ENCODE peak calls at places on chromosomes 3 and 15, in four cellular contexts. B is IMR-90, T is A549, A is K562. D is an unnamed sample.
A peak's percentile ranks its signal among the peaks of the same experiment; 100 is the strongest.

GRCh38 chr3:56930706-56931105 is 129.0 kb upstream of the ARHGEF3 start:
- DNase-seq in B (no peak), T (no peak), A (no peak), D (no peak)

GRCh38 chr15:101115887-101116680 is 135.8 kb downstream of the CHSY1 start:
- DNase-seq in B (peak; percentile 77), T (no peak), A (no peak), D (no peak)

GRCh38 chr15:66558271-66558670 is 7.5 kb downstream of the LCTL start:
- DNase-seq in B (no peak), T (no peak), A (no peak), D (no peak)

GRCh38 chr3:191047930-191048329 is 151.1 kb upstream of the OSTN start:
- DNase-seq in B (peak; percentile 50), T (no peak), A (no peak), D (no peak)

GRCh38 chr3:180048840-180049239 is 12.1 kb upstream of the PEX5L start:
- DNase-seq in B (peak; percentile 20), T (no peak), A (no peak), D (no peak)

GRCh38 chr3:117567903-117568302 is 858.3 kb downstream of the TUSC7 start:
- DNase-seq in B (no peak), T (no peak), A (no peak), D (no peak)

GRCh38 chr3:142251951-142252350 is 26.6 kb upstream of the GK5 start:
- DNase-seq in B (no peak), T (no peak), A (no peak), D (no peak)

GRCh38 chr15:38271895-38272294 is 19.3 kb downstream of the SPRED1 start:
- DNase-seq in B (no peak), T (no peak), A (no peak), D (no peak)

GRCh38 chr3:112647122-112647521 is 6.2 kb upstream of the CCDC80 start:
- DNase-seq in B (peak; percentile 85), T (peak; percentile 61), A (no peak), D (peak; percentile 29)

GRCh38 chr3:50708620-50709019 is 33.9 kb downstream of the DOCK3 start:
- DNase-seq in B (no peak), T (no peak), A (no peak), D (no peak)

GRCh38 chr3:105846809-105847208 is 22.0 kb downstream of the CBLB start:
- DNase-seq in B (no peak), T (no peak), A (no peak), D (no peak)

GRCh38 chr3:50572158-50572557 is 2.8 kb downstream of the HEMK1 start:
- DNase-seq in B (peak; percentile 59), T (peak; percentile 71), A (peak; percentile 58), D (peak; percentile 66)

GRCh38 chr3:151037746-151038145 is 47.7 kb upstream of the MED12L start:
- DNase-seq in B (peak; percentile 97), T (peak; percentile 13), A (no peak), D (no peak)
- TF ChIP-seq SMC3 in B (no peak), T (no peak), A (no peak), D (no peak)

GRCh38 chr3:138782748-138783147 is 52.0 kb downstream of the PIK3CB start:
- DNase-seq in B (no peak), T (no peak), A (no peak), D (no peak)

GRCh38 chr3:138776961-138777360 is 57.8 kb downstream of the PIK3CB start:
- DNase-seq in B (no peak), T (no peak), A (no peak), D (no peak)

GRCh38 chr3:138786788-138787276 is 47.9 kb downstream of the PIK3CB start:
- DNase-seq in B (peak; percentile 50), T (no peak), A (no peak), D (peak; percentile 75)

GRCh38 chr3:138778643-138779042 is 56.1 kb downstream of the PIK3CB start:
- DNase-seq in B (no peak), T (no peak), A (no peak), D (no peak)

GRCh38 chr3:138781012-138781470 is 53.7 kb downstream of the PIK3CB start:
- DNase-seq in B (no peak), T (no peak), A (no peak), D (no peak)
- TF ChIP-seq SMC3 in B (no peak), T (no peak), A (no peak), D (no peak)

GRCh38 chr3:127687228-127687737 is 14.5 kb downstream of the ABTB1 start:
- DNase-seq in B (no peak), T (no peak), A (no peak), D (no peak)

GRCh38 chr3:127686512-127686894 is 13.8 kb downstream of the ABTB1 start:
- DNase-seq in B (no peak), T (no peak), A (no peak), D (no peak)

GRCh38 chr3:127685708-127686511 is 13.2 kb downstream of the ABTB1 start:
- DNase-seq in B (no peak), T (no peak), A (no peak), D (no peak)

GRCh38 chr3:127682576-127682975 is 9.8 kb downstream of the ABTB1 start:
- DNase-seq in B (no peak), T (no peak), A (no peak), D (no peak)

DNA sequence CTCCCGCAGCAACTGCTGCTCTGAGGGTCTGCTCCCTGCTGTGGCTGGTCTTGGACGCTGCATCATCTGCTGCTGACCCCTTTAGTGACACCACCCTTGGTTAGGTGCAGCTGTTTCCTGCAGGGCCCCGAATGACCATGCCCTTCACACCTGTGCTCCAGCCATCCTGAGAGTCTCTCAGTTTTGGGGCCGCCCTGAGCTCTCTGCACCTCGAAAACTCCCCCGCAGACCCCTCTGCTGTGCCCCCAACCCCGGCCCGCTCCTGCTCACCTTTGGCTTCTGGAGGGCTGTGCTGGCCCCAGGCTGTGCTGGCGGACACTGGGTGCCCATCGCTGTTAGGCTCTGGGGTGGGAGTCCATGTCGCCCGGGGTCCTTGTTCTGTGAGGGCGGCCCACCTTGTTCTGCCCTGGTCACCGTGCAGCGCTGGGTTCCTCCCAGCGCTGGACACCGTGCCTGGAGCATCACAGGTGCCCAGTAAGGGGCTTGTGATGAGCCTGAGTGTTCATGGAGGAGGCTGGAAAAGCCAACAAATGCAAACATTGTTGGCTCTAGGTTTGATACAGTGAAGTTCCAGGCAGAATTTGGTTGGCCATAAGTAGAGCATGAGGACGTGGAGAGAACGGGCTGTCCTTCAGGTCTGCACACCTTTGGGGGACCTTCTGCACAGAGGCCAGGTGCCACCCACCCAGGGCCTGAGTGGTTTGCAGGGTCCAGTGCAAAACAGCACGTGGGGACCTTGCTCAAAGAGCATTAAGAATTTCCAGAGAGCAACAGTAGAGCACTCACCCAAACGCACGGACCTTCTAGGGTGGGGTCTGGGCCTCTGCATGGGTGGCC is 12.3 kb downstream of the ABTB1 start:
- DNase-seq in B (no peak), T (no peak), A (no peak), D (no peak)
- TF ChIP-seq SMC3 in B (no peak), T (no peak), A (no peak), D (no peak)

GRCh38 chr15:72783563-72784232 is at the start of gene ADPGK:
- DNase-seq in B (peak; percentile 88), T (peak; percentile 95), A (peak; percentile 98), D (peak; percentile 73)

GRCh38 chr15:72782993-72783562 is 480 bp downstream of the ADPGK start:
- DNase-seq in B (peak; percentile 27), T (no peak), A (no peak), D (no peak)

GRCh38 chr15:72785452-72786243 is 2.1 kb upstream of the ADPGK start:
- DNase-seq in B (peak; percentile 74), T (no peak), A (no peak), D (no peak)

GRCh38 chr15:72786244-72786641 is 2.7 kb upstream of the ADPGK start:
- DNase-seq in B (no peak), T (no peak), A (no peak), D (no peak)

DNA sequence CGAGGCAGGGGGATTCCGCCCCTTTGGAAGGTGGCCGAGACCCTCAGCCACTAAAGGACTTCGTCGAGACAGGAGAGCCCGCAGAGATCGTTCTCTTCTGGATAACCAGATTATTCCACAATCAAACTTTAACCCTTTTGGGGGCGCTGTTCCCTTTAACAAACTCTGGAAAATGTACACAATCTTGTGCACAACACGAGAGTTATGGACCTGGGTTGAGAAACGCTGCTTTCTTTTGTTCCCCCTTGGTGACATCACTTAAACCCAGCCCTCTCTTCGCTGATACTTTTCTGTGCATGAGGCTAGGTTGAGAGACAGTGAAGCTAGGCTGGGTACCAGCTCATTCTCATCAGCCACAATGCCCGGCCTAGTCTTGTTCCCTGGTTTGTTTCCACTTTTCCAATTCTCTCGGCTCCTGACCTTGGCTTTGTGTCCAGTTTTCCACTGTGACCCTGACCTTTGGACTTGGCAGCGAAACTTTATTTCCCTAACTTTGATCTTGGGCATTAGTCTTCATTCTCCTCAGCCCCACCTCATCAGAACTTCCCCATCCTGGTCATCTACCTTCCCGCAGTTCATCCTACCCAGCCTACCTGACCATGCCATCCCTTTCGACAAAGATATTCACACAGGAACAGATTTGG is 797 bp upstream of the ADPGK start:
- DNase-seq in B (peak; percentile 89), T (peak; percentile 86), A (peak; percentile 50), D (peak; percentile 62)
- TF ChIP-seq SMC3 in B (peak; percentile 65), T (peak; percentile 38), A (peak; percentile 35), D (no peak)

DNA sequence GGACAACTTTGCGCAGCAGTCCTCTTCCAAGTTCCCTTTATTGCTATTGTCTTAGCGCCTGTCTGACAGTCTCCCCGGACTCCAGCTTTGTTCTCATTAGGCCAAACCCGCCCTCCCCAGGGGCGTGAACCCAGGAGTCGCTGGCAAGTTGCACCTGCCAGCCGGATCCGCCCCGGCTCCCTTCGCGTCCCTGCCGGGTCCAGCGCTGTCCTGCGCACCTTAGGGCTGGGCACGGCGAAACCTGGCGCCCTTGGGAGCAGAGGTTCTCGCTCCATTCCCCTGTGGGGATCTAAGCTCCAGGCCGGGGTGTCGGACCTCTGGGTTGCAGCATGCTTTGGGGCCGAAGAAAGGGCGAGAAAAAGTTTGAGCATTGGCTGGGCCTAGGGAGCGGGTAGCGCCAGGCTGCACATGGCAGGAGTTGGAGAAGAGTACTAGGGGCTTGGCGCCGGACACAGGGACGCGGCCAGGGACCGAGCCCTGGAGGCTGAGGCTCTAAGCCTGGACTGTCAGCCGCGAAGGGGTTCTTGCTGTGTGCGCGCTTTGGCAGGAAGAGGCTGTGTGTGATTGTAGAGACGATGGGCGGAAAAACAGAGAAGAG is 335.1 kb upstream of the THRB start:
- DNase-seq in B (no peak), T (peak; percentile 12), A (no peak), D (no peak)
- TF ChIP-seq SMC3 in B (no peak), T (no peak), A (no peak), D (no peak)

GRCh38 chr15:74768771-74769342 is 13.0 kb upstream of the CSK start:
- DNase-seq in B (peak; percentile 41), T (peak; percentile 93), A (peak; percentile 75), D (peak; percentile 55)
- TF ChIP-seq SMC3 in B (peak; percentile 90), T (peak; percentile 98), A (peak; percentile 88), D (peak; percentile 92)

GRCh38 chr15:48722764-48723661 is 77.5 kb upstream of the FBN1 start:
- DNase-seq in B (peak; percentile 94), T (peak; percentile 15), A (peak; percentile 21), D (no peak)
- TF ChIP-seq SMC3 in B (no peak), T (no peak), A (no peak), D (no peak)

D was measured in HepG2.